ENCODE peak calls at places on chromosome 16, in eight cellular contexts. R, B, K, I, V, Y, T and E are unnamed samples.

GRCh38 chr16:48503779-48504178 is 106.2 kb downstream of the N4BP1 start:
- DNase-seq in R (no peak), B (peak), K (peak), I (peak), V (peak), Y (peak), T (no peak), E (peak)

GRCh38 chr16:61148930-61149329 is 887.3 kb downstream of the CDH8 start:
- DNase-seq in R (no peak), B (no peak), K (no peak), I (no peak), V (no peak), Y (no peak), T (peak), E (no peak)

GRCh38 chr16:46649571-46649970 is 28.4 kb upstream of the SHCBP1 start:
- DNase-seq in R (peak), B (peak), K (peak), I (no peak), V (peak), Y (peak), T (no peak), E (peak)

GRCh38 chr16:83989300-83989699 is 21.3 kb downstream of the NECAB2 start:
- DNase-seq in R (no peak), B (no peak), K (no peak), I (no peak), V (no peak), Y (no peak), T (no peak), E (no peak)

GRCh38 chr16:21023509-21024202 is 123.1 kb downstream of the LYRM1 start:
- DNase-seq in R (no peak), B (no peak), K (no peak), I (no peak), V (peak), Y (no peak), T (no peak), E (peak)

GRCh38 chr16:24610421-24610765 is 71.0 kb downstream of the RBBP6 start:
- DNase-seq in R (no peak), B (peak), K (peak), I (no peak), V (peak), Y (peak), T (no peak), E (peak)

GRCh38 chr16:31874354-31875111 is 926 bp downstream of the ZNF267 start:
- DNase-seq in R (peak), B (peak), K (peak), I (no peak), V (peak), Y (no peak), T (peak), E (peak)

GRCh38 chr16:71467810-71468209 is 5.8 kb upstream of the ZNF23 start:
- DNase-seq in R (peak), B (peak), K (no peak), I (no peak), V (peak), Y (no peak), T (peak), E (peak)

GRCh38 chr16:88456356-88457292 is 3.5 kb downstream of the ZFPM1 start:
- DNase-seq in R (no peak), B (no peak), K (no peak), I (no peak), V (no peak), Y (no peak), T (no peak), E (no peak)

GRCh38 chr16:54291981-54292487 is 5.4 kb upstream of the IRX3 start:
- DNase-seq in R (no peak), B (peak), K (no peak), I (no peak), V (peak), Y (no peak), T (no peak), E (no peak)

GRCh38 chr16:30437511-30438046 is 7.7 kb upstream of the DCTPP1 start:
- DNase-seq in R (no peak), B (no peak), K (no peak), I (no peak), V (no peak), Y (no peak), T (no peak), E (no peak)

GRCh38 chr16:77169650-77170236 is 21.2 kb upstream of the MON1B start:
- DNase-seq in R (peak), B (peak), K (peak), I (no peak), V (peak), Y (no peak), T (peak), E (peak)

GRCh38 chr16:67861877-67862276 is 11.0 kb upstream of the EDC4 start:
- DNase-seq in R (no peak), B (no peak), K (no peak), I (no peak), V (no peak), Y (no peak), T (no peak), E (no peak)

GRCh38 chr16:67862623-67863583 is 9.9 kb upstream of the EDC4 start:
- DNase-seq in R (no peak), B (peak), K (peak), I (no peak), V (peak), Y (peak), T (no peak), E (peak)

GRCh38 chr16:67864594-67864993 is 8.3 kb upstream of the EDC4 start:
- DNase-seq in R (no peak), B (no peak), K (no peak), I (no peak), V (no peak), Y (no peak), T (no peak), E (no peak)

GRCh38 chr16:67868290-67868689 is 4.6 kb upstream of the EDC4 start:
- DNase-seq in R (no peak), B (no peak), K (no peak), I (no peak), V (no peak), Y (no peak), T (no peak), E (no peak)

DNA sequence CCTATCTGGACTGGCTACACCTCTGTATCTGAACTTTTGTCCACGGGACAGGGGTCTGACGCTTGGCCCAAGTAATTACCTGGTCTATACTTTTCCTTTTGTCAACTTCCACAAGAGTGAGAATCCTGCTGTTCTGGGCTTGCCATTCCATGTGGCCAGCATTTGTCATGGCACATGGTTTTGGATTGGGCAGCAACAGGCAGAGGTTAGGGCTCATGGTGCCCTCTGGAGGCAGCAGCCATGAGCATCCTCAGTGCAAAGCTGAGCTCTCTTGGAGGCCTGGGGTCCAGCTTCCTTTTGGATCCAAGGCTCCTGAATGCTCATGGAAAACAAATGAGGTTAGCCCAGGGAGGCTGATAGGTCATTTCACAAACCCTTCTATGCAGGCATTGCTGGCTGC is 7.5 kb upstream of the EDC4 start:
- DNase-seq in R (no peak), B (no peak), K (peak), I (no peak), V (peak), Y (no peak), T (no peak), E (peak)
- TF ChIP-seq CTCF in R (peak), B (peak), K (peak), I (peak), V (peak), Y (no peak), T (no peak), E (peak)

DNA sequence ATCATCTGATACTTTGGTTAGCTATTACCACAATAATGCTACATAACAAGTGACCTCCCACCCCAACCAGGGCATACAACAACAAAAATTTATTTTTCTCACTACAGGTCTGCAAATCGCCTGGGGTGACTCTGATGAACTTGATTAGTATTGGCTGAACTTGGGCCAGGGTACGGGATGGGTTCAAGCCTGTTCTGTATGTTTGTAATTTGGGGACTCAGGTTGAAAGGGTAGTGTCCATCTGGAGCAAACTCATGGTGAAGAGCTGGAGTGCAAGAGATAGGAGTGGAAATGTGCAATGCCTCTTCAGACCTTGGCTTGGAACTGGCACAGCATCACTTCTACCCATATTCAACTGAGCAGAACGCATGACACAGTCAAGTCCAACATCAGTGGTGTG is 16.3 kb upstream of the NKD1 start:
- DNase-seq in R (no peak), B (no peak), K (no peak), I (no peak), V (no peak), Y (no peak), T (no peak), E (no peak)
- TF ChIP-seq CTCF in R (no peak), B (no peak), K (no peak), I (no peak), V (no peak), Y (no peak), T (no peak), E (no peak)

GRCh38 chr16:55834044-55834443 is 1.1 kb upstream of the CES1 start:
- DNase-seq in R (no peak), B (no peak), K (no peak), I (no peak), V (no peak), Y (no peak), T (no peak), E (no peak)

GRCh38 chr16:55830658-55831294 is 2.1 kb downstream of the CES1 start:
- DNase-seq in R (no peak), B (no peak), K (no peak), I (no peak), V (no peak), Y (no peak), T (no peak), E (no peak)

GRCh38 chr16:55832425-55832787 is 490 bp downstream of the CES1 start:
- DNase-seq in R (no peak), B (no peak), K (no peak), I (no peak), V (no peak), Y (no peak), T (no peak), E (no peak)

GRCh38 chr16:55835578-55835977 is 2.7 kb upstream of the CES1 start:
- DNase-seq in R (no peak), B (no peak), K (peak), I (no peak), V (peak), Y (peak), T (no peak), E (peak)

DNA sequence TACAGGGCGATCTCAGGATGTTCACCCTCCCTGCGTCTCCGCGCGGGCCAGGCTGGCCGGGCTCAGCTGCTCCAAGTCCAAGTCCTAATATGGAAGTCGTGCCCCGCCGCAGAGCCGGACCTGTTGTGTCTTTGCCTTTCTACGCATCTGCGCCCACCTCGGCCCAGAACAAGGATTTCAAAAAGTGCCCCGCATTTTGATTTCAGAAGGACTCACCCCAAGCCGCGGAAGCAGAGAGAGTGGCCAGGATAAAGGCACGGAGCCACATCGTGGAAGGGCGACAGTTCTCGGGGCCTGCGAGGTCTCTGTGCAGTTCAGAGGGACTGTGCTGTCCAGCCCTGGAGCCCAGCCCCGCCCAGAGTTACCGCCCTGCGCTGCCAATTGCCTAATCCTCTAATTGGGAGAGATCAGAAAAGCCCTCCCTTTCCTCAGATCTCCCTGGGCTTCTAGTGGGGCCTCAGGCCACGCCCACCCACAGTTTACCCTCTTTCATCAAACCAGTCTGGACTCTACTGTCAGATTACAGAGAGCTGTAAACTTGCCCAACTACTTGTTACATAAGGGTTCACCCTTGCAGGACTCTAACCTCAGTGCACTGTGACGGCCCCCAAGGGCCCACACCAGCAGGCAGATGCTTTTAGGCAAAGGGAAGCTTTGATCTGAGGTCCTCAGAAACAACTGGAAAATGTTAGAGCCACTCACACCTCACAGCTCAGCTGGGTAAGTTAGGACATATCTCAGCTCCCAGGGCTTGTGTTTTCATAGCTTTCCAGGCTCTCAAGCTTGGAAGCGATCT is at the start of gene CES1:
- DNase-seq in R (no peak), B (no peak), K (no peak), I (no peak), V (no peak), Y (peak), T (no peak), E (no peak)
- TF ChIP-seq CTCF in R (no peak), B (no peak), K (no peak), I (no peak), V (no peak), Y (no peak), T (no peak), E (no peak)

GRCh38 chr16:66273644-66274334 is 92.7 kb upstream of the CDH5 start:
- DNase-seq in R (no peak), B (peak), K (peak), I (no peak), V (peak), Y (peak), T (no peak), E (peak)
- TF ChIP-seq CTCF in R (peak), B (no peak), K (peak), I (peak), V (peak), Y (no peak), T (no peak), E (peak)

GRCh38 chr16:81879625-81880024 is 100.5 kb downstream of the PLCG2 start:
- DNase-seq in R (no peak), B (no peak), K (no peak), I (no peak), V (no peak), Y (no peak), T (no peak), E (no peak)
- TF ChIP-seq CTCF in R (peak), B (no peak), K (no peak), I (no peak), V (no peak), Y (no peak), T (no peak), E (no peak)

GRCh38 chr16:3468501-3468900 is 25.0 kb downstream of the NAA60 start:
- DNase-seq in R (no peak), B (no peak), K (no peak), I (no peak), V (no peak), Y (no peak), T (no peak), E (no peak)

GRCh38 chr16:3472878-3473595 is 22.3 kb downstream of the C16orf90 start:
- DNase-seq in R (no peak), B (peak), K (peak), I (no peak), V (peak), Y (no peak), T (no peak), E (no peak)

GRCh38 chr16:3469736-3470135 is 25.6 kb downstream of the C16orf90 start:
- DNase-seq in R (no peak), B (no peak), K (no peak), I (no peak), V (no peak), Y (no peak), T (no peak), E (no peak)

GRCh38 chr16:3471518-3472176 is 23.6 kb downstream of the C16orf90 start:
- DNase-seq in R (no peak), B (no peak), K (no peak), I (no peak), V (no peak), Y (no peak), T (no peak), E (no peak)

DNA sequence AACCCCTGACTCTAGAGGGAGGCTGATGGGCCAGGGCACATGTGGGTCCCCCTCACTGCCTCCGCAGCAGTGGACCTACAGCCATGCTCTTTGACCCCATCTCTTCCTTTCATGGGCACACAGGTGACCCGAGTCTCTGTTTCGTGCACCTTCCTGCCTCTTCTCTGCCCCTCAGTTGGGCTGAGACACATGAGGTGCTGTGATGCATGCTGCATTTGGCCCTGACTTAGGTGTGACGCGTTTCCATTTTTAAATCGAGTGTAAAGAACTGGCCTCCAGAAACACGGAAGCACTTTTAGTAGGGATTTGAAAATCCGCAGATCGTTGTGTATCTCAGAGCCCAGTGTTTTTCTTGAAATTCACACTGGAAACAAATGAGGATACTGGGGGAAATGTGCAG is 24.6 kb downstream of the C16orf90 start:
- DNase-seq in R (no peak), B (no peak), K (no peak), I (no peak), V (no peak), Y (no peak), T (no peak), E (no peak)
- TF ChIP-seq CTCF in R (no peak), B (no peak), K (no peak), I (no peak), V (no peak), Y (no peak), T (no peak), E (no peak)

GRCh38 chr16:14051110-14051729 is 19.9 kb upstream of the MRTFB start:
- DNase-seq in R (no peak), B (no peak), K (no peak), I (no peak), V (no peak), Y (no peak), T (no peak), E (no peak)

GRCh38 chr16:14050297-14051027 is 20.7 kb upstream of the MRTFB start:
- DNase-seq in R (no peak), B (peak), K (no peak), I (no peak), V (no peak), Y (no peak), T (peak), E (peak)
- TF ChIP-seq CTCF in R (no peak), B (no peak), K (no peak), I (no peak), V (no peak), Y (no peak), T (no peak), E (no peak)

GRCh38 chr16:59412275-59412841 is 678.2 kb upstream of the GOT2 start:
- DNase-seq in R (no peak), B (peak), K (peak), I (no peak), V (no peak), Y (no peak), T (peak), E (no peak)
- TF ChIP-seq CTCF in R (no peak), B (peak), K (peak), I (peak), V (no peak), Y (no peak), T (no peak), E (no peak)

GRCh38 chr16:86248325-86248905 is 261.9 kb upstream of the FOXF1 start:
- DNase-seq in R (no peak), B (no peak), K (no peak), I (no peak), V (no peak), Y (no peak), T (no peak), E (no peak)

GRCh38 chr16:86249631-86250030 is 260.7 kb upstream of the FOXF1 start:
- DNase-seq in R (no peak), B (no peak), K (no peak), I (no peak), V (no peak), Y (no peak), T (no peak), E (no peak)

GRCh38 chr16:86256995-86257394 is 253.3 kb upstream of the FOXF1 start:
- DNase-seq in R (no peak), B (no peak), K (no peak), I (no peak), V (no peak), Y (no peak), T (no peak), E (peak)

GRCh38 chr16:86251682-86252081 is 258.6 kb upstream of the FOXF1 start:
- DNase-seq in R (no peak), B (no peak), K (no peak), I (no peak), V (no peak), Y (no peak), T (no peak), E (no peak)

GRCh38 chr16:86252596-86252995 is 257.7 kb upstream of the FOXF1 start:
- DNase-seq in R (peak), B (peak), K (peak), I (no peak), V (peak), Y (no peak), T (no peak), E (peak)
- TF ChIP-seq CTCF in R (peak), B (peak), K (peak), I (peak), V (peak), Y (no peak), T (no peak), E (peak)